ENCODE peak calls at places on chromosomes 16 and 17, in five cellular contexts. Q, C, J, O and A are unnamed samples.

GRCh38 chr17:79365836-79366831 is 244.7 kb downstream of the RBFOX3 start:
- DNase-seq in Q (no peak), O (no peak), C (no peak), J (no peak), A (no peak)

GRCh38 chr17:17494499-17495447 is 1.4 kb downstream of the RASD1 start:
- DNase-seq in Q (no peak), C (no peak), O (no peak), J (no peak), A (no peak)

GRCh38 chr17:74389094-74389753 is 21.9 kb downstream of the GPR142 start:
- DNase-seq in Q (no peak), O (no peak), C (no peak), J (no peak), A (no peak)

GRCh38 chr17:75077490-75078096 is 10.2 kb upstream of the SLC16A5 start:
- DNase-seq in Q (no peak), C (no peak), J (no peak), O (no peak), A (no peak)

GRCh38 chr17:71098071-71098470 is 928.7 kb downstream of the KCNJ2 start:
- DNase-seq in J (no peak), Q (no peak), C (no peak), O (no peak), A (no peak)

GRCh38 chr16:82965808-82966207 is 339.0 kb downstream of the CDH13 start:
- DNase-seq in Q (no peak), C (no peak), J (no peak), O (no peak), A (no peak)

GRCh38 chr17:39092672-39093250 is 58.7 kb downstream of the PLXDC1 start:
- DNase-seq in C (no peak), J (no peak), O (no peak), Q (no peak), A (no peak)

GRCh38 chr17:74957935-74958549 is 14.5 kb downstream of the HID1 start:
- DNase-seq in Q (peak), C (peak), O (peak), J (no peak), A (no peak)

GRCh38 chr17:280901-281300 is 71.7 kb downstream of the RPH3AL start:
- DNase-seq in J (no peak), C (no peak), O (no peak), Q (no peak), A (no peak)

GRCh38 chr17:78022425-78022824 is 63.9 kb downstream of the TNRC6C start:
- DNase-seq in J (no peak), C (no peak), Q (no peak), O (no peak), A (no peak)

GRCh38 chr16:71387045-71387871 is 28.7 kb downstream of the CALB2 start:
- DNase-seq in O (no peak), C (no peak), J (no peak), Q (no peak), A (no peak)

GRCh38 chr16:80948886-80949502 is 57.7 kb downstream of the CMC2 start:
- DNase-seq in J (no peak), O (peak), Q (peak), C (peak), A (peak)

GRCh38 chr16:49022351-49022963 is 259.2 kb downstream of the CBLN1 start:
- DNase-seq in J (no peak), C (no peak), O (no peak), Q (no peak), A (no peak)

GRCh38 chr17:17824119-17824779 is 12.5 kb downstream of the SREBF1 start:
- DNase-seq in J (no peak), C (no peak), O (peak), Q (no peak), A (no peak)

GRCh38 chr17:5282639-5283217 is 644 bp downstream of the RABEP1 start:
- DNase-seq in Q (peak), J (no peak), C (no peak), O (no peak), A (no peak)

GRCh38 chr17:82930924-82931695 is 91.3 kb upstream of the ZNF750 start:
- DNase-seq in Q (no peak), J (no peak), C (no peak), O (no peak), A (no peak)

GRCh38 chr17:37608369-37609169 is 649 bp downstream of the SYNRG start:
- DNase-seq in Q (no peak), O (peak), C (peak), J (no peak), A (no peak)

GRCh38 chr17:34584805-34585416 is 5.5 kb downstream of the TMEM132E start:
- DNase-seq in J (no peak), O (peak), C (no peak), Q (peak), A (no peak)

GRCh38 chr17:61174310-61174709 is 225.3 kb upstream of the TBX2 start:
- DNase-seq in Q (no peak), C (no peak), O (no peak), J (no peak), A (no peak)

GRCh38 chr16:35506018-35506897 is 2046.8 kb downstream of the TP53TG3F start:
- DNase-seq in J (no peak), Q (peak), O (peak), C (no peak), A (no peak)

GRCh38 chr17:14359251-14359939 is 58.5 kb downstream of the HS3ST3B1 start:
- DNase-seq in O (no peak), C (peak), J (peak), Q (no peak), A (no peak)

GRCh38 chr16:54193656-54194007 is 93.0 kb downstream of the IRX3 start:
- DNase-seq in O (peak), J (peak), Q (peak), C (peak), A (peak)

GRCh38 chr16:81467072-81467471 is 22.5 kb downstream of the CMIP start:
- DNase-seq in C (no peak), Q (no peak), J (no peak), O (no peak), A (no peak)

GRCh38 chr17:7034955-7035590 is 742 bp upstream of the SLC16A13 start:
- DNase-seq in J (no peak), Q (no peak), O (no peak), C (no peak), A (no peak)
- TF ChIP-seq ZBTB33 in J (no peak), Q (no peak), O (no peak), C (no peak), A (no peak)

GRCh38 chr16:56366945-56367344 is 58.4 kb downstream of the AMFR start:
- DNase-seq in Q (no peak), C (no peak), J (no peak), O (no peak), A (no peak)

GRCh38 chr16:56363181-56363716 is 62.1 kb downstream of the AMFR start:
- DNase-seq in O (no peak), J (no peak), Q (no peak), C (no peak), A (no peak)

GRCh38 chr16:56363781-56364565 is 61.4 kb downstream of the AMFR start:
- DNase-seq in O (no peak), Q (no peak), C (no peak), J (no peak), A (no peak)

GRCh38 chr16:56365552-56365951 is 59.8 kb downstream of the AMFR start:
- DNase-seq in C (no peak), O (no peak), J (no peak), Q (no peak), A (no peak)

DNA sequence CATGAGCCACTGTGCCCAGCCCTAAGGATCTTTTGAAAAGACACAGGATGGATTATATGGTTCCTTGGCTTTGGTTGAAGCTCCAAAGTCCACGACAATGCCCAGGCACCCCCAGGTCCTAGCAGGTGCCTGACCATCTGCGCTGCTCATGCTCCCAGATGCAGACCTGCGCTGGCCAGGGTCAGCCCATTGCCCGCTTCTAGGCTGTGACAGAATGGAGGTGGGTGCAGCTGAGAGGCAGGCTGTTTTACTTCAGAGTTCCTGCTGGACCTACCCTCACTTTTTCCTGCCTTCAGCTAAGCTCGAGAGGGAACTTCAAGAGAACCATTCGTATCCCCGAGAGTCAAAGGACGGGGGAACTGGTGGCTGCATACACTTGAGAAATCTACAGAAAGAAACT is 60.5 kb downstream of the AMFR start:
- DNase-seq in Q (no peak), J (no peak), O (no peak), C (no peak), A (no peak)
- TF ChIP-seq ZBTB33 in Q (no peak), J (no peak), O (no peak), C (no peak), A (no peak)

DNA sequence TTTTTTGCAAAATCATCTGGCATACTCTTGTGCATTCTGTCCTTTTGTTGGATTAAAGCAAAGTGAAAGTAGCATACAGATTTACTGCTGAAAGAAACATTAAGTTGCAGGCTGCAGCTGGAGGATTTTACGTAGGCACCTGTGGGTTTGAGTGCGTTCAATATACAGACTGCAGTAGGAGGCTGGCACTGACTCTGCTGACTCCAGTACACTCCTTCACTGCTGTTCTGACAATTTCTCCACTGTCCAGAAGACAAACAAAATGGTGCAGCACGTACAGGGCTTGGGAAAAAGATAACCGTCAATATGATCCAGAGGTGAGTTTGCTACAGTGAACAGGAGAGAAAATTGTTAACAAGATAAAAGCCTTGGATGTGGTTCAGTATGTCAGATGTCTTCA is 73.3 kb downstream of the TANC2 start:
- DNase-seq in Q (no peak), C (no peak), O (no peak), J (no peak), A (no peak)
- TF ChIP-seq ZBTB33 in Q (no peak), C (no peak), O (no peak), J (no peak), A (no peak)

GRCh38 chr16:75252049-75252864 is 833 bp upstream of the BCAR1 start:
- DNase-seq in C (no peak), Q (no peak), O (no peak), J (no peak), A (no peak)

GRCh38 chr16:75251280-75252048 is at the start of gene BCAR1:
- DNase-seq in Q (peak), J (no peak), O (peak), C (peak), A (no peak)

GRCh38 chr16:75250089-75250808 is 1.2 kb downstream of the BCAR1 start:
- DNase-seq in C (no peak), J (no peak), Q (no peak), O (no peak), A (no peak)

GRCh38 chr16:75249441-75249840 is 2.0 kb downstream of the BCAR1 start:
- DNase-seq in Q (no peak), J (no peak), C (no peak), O (no peak), A (no peak)

DNA sequence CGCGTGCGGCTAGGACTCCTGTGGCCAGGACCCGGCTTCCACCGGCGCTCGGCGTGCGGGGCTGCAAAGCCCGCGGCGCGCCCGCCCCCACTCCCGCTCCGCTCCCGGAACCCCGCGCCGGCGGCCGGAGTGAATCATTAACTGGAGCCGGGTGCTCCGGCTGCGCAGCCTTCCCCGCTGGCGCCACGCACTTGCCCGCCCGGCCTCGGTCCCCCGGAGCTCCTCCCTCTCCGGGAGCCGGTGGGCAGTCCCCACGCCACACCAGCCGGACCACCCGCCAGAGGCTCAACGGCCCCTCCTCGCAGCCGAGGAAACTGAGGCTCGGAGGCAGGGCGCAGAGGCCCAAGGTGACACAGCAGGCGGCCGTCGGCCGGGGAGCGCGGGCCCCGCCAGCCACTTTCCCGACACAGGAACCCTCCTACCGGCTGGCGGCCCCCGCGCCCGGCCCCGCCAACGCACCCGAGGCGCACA is 580 bp downstream of the BCAR1 start:
- DNase-seq in O (peak), Q (peak), C (peak), J (no peak), A (no peak)
- TF ChIP-seq ZBTB33 in O (no peak), Q (no peak), C (no peak), J (no peak), A (no peak)

DNA sequence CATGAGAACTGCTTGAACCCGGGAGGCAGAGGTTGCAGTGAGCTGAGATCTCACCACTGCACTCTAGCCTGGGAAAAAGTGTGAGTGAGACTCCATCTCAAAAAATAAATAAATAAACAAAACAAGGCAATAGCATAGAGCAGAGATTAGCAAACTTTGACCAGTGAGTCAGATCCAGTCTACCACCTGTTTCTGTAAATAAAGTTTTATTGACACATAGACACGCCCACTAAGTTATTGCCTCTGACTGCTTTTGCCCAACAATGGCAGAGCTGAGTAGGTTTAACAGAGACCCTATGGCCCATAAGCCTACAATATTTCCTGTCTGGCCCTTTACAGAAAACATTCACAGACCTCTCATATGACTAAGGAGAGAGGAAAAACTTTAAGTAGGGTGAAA is 44.3 kb downstream of the XYLT1 start:
- DNase-seq in C (no peak), O (no peak), Q (no peak), J (no peak), A (no peak)
- TF ChIP-seq ZBTB33 in C (no peak), O (no peak), Q (no peak), J (no peak), A (no peak)

GRCh38 chr17:18888766-18889290 is 30.9 kb downstream of the PRPSAP2 start:
- DNase-seq in Q (no peak), J (no peak), C (no peak), O (no peak), A (no peak)

GRCh38 chr17:18896947-18897346 is 39.0 kb downstream of the PRPSAP2 start:
- DNase-seq in C (no peak), J (no peak), Q (no peak), O (no peak), A (no peak)

GRCh38 chr17:18889658-18890057 is 31.7 kb downstream of the PRPSAP2 start:
- DNase-seq in C (no peak), J (no peak), O (no peak), Q (no peak), A (no peak)

GRCh38 chr17:18896146-18896545 is 38.2 kb downstream of the PRPSAP2 start:
- DNase-seq in Q (no peak), O (no peak), J (no peak), C (no peak), A (no peak)

DNA sequence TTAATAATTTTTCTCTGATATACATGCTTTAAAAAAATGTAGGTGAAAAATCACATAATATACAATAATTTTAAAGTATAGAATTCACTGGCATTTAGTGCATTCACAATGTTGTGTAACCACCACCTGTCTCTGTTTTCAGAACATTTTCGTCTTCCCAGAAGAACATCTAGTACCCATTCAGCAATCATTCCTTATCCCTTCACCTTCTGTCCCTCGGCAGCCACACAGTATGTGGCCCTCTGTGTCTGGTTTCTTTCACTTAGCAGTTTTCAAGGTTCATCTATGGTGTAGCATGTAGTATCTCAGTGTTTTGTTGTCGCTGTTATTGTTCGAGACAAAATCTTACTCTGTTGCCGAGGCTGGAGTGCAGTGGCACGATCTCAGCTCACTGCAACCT is 33.6 kb downstream of the PRPSAP2 start:
- DNase-seq in C (no peak), J (no peak), Q (no peak), O (no peak), A (no peak)
- TF ChIP-seq ZBTB33 in C (no peak), J (no peak), Q (no peak), O (no peak), A (no peak)